ENCODE peak calls at places on chromosomes 11 and 22, in eight cellular contexts. V is activated T-cell treated with anti-CD3 and anti-CD28 coated beads for 1 hour, O is A549, F is PC-9, A is GM23248, N is EH, U is HTR-8/SVneo, S is mucosa of gallbladder. Y is an unnamed sample.

GRCh38 chr11:2508793-2509192 is 64.0 kb downstream of the KCNQ1 start:
- DNase-seq in V (no peak), O (no peak), F (no peak), A (no peak), U (no peak), N (no peak), S (no peak), Y (no peak)

GRCh38 chr11:9527481-9528140 is 45.9 kb upstream of the WEE1 start:
- DNase-seq in S (peak), F (peak), V (no peak), U (no peak), O (no peak), A (peak), N (peak), Y (peak)

GRCh38 chr22:29369460-29369859 is 18.9 kb downstream of the AP1B1 start:
- DNase-seq in N (peak), A (peak), S (no peak), V (no peak), U (no peak), F (no peak), O (no peak), Y (peak)

GRCh38 chr22:46076651-46077339 is 73.5 kb upstream of the PPARA start:
- DNase-seq in F (peak), O (no peak), U (no peak), A (peak), S (no peak), N (peak), V (no peak), Y (no peak)

GRCh38 chr11:124801636-124802312 is 1.6 kb upstream of the MSANTD2 start:
- DNase-seq in U (no peak), N (peak), S (no peak), V (no peak), O (no peak), A (peak), F (no peak), Y (no peak)

GRCh38 chr22:34306361-34306760 is 386.1 kb upstream of the LARGE1 start:
- DNase-seq in S (no peak), A (no peak), F (no peak), U (no peak), V (no peak), O (no peak), N (no peak), Y (no peak)

GRCh38 chr11:78641541-78641940 is 66.9 kb upstream of the NARS2 start:
- DNase-seq in F (no peak), A (no peak), S (no peak), N (peak), V (no peak), O (no peak), U (no peak), Y (no peak)

GRCh38 chr22:43554694-43555365 is 143.0 kb downstream of the MPPED1 start:
- DNase-seq in V (no peak), S (no peak), F (no peak), O (no peak), U (no peak), N (no peak), A (no peak), Y (no peak)

GRCh38 chr11:43790444-43790794 is 90.2 kb upstream of the ALKBH3 start:
- DNase-seq in S (no peak), F (no peak), N (peak), A (peak), O (no peak), U (no peak), V (no peak), Y (peak)

GRCh38 chr11:123439616-123440015 is 9.5 kb downstream of the GRAMD1B start:
- DNase-seq in V (no peak), N (no peak), O (no peak), U (no peak), F (peak), S (no peak), A (no peak), Y (no peak)

GRCh38 chr11:12293486-12293885 is 83.9 kb upstream of the PARVA start:
- DNase-seq in F (no peak), U (no peak), V (no peak), S (no peak), A (no peak), O (no peak), N (no peak), Y (no peak)

GRCh38 chr22:44259366-44260215 is 53.2 kb downstream of the SHISAL1 start:
- DNase-seq in N (no peak), V (no peak), O (no peak), S (no peak), F (no peak), A (no peak), U (no peak), Y (no peak)

GRCh38 chr11:86176165-86176884 is 68.2 kb upstream of the EED start:
- DNase-seq in V (no peak), F (peak), A (peak), N (peak), U (no peak), S (no peak), O (no peak), Y (peak)

GRCh38 chr11:36326524-36327419 is 30.7 kb downstream of the PRR5L start:
- DNase-seq in S (no peak), A (no peak), O (no peak), V (no peak), F (no peak), U (no peak), N (no peak), Y (no peak)

GRCh38 chr11:117090111-117090706 is 8.0 kb downstream of the SIK3 start:
- DNase-seq in S (no peak), N (no peak), A (no peak), V (no peak), U (no peak), F (peak), O (no peak), Y (no peak)

Y was measured in brain microvascular endothelial cell.